ENCODE peak calls at places on chromosomes 11 and 22, in seven cellular contexts. O is mammary epithelial cell, T is neural progenitor cell, M is neuronal stem cell, F is fibroblast of lung, K is GM23338, A is SK-N-SH. N is an unnamed sample.

GRCh38 chr11:134243913-134244312 is 9.2 kb downstream of the THYN1 start:
- DNase-seq in O (no peak), T (no peak), M (no peak), F (no peak), K (no peak), A (no peak), N (no peak)

GRCh38 chr11:73334244-73335203 is 26.4 kb downstream of the ARHGEF17 start:
- DNase-seq in O (peak), T (peak), M (no peak), F (peak), K (no peak), A (peak), N (peak)

GRCh38 chr22:38411016-38411415 is 44.0 kb downstream of the KCNJ4 start:
- DNase-seq in O (no peak), T (no peak), M (no peak), F (no peak), K (no peak), A (no peak), N (no peak)

GRCh38 chr22:43897751-43898261 is 6.0 kb upstream of the PNPLA5 start:
- DNase-seq in O (peak), T (no peak), M (no peak), F (peak), K (no peak), A (no peak), N (no peak)

GRCh38 chr11:45145421-45146071 is 893 bp upstream of the PRDM11 start:
- DNase-seq in O (no peak), T (peak), M (peak), F (peak), K (peak), A (no peak), N (peak)

GRCh38 chr11:44698228-44698923 is 28.4 kb upstream of the TSPAN18 start:
- DNase-seq in O (no peak), T (no peak), M (no peak), F (no peak), K (no peak), A (no peak), N (no peak)

GRCh38 chr22:46239261-46240048 is 10.6 kb downstream of the CDPF1 start:
- DNase-seq in O (no peak), T (no peak), M (no peak), F (no peak), K (no peak), A (no peak), N (no peak)

GRCh38 chr11:80118071-80118470 is 677.2 kb upstream of the TENM4 start:
- DNase-seq in O (no peak), T (peak), M (no peak), F (no peak), K (no peak), A (no peak), N (no peak)

GRCh38 chr22:38069372-38070249 is 12.4 kb downstream of the PICK1 start:
- DNase-seq in O (no peak), T (peak), M (no peak), F (peak), K (peak), A (peak), N (no peak)

GRCh38 chr11:118343981-118344521 is at the start of gene CD3G:
- DNase-seq in O (no peak), T (no peak), M (no peak), F (no peak), K (no peak), A (no peak), N (no peak)

GRCh38 chr11:78063440-78064181 is at the start of gene THRSP:
- DNase-seq in O (no peak), T (no peak), M (no peak), F (no peak), K (no peak), A (no peak), N (no peak)

GRCh38 chr11:119356349-119357031 is 10.0 kb upstream of the MFRP start:
- DNase-seq in O (no peak), T (peak), M (peak), F (peak), K (peak), A (peak), N (peak)

GRCh38 chr11:123509737-123510578 is 79.9 kb downstream of the GRAMD1B start:
- DNase-seq in O (no peak), T (peak), M (peak), F (peak), K (peak), A (peak), N (peak)

GRCh38 chr11:82818399-82819043 is 81.7 kb downstream of the PRCP start:
- DNase-seq in O (no peak), T (no peak), M (no peak), F (no peak), K (peak), A (no peak), N (peak)

GRCh38 chr11:120391297-120391696 is 55.1 kb downstream of the ARHGEF12 start:
- DNase-seq in O (no peak), T (peak), M (peak), F (no peak), K (peak), A (no peak), N (peak)

GRCh38 chr22:41943661-41944209 is 3.2 kb downstream of the CENPM start:
- DNase-seq in O (no peak), T (no peak), M (no peak), F (peak), K (peak), A (no peak), N (no peak)

GRCh38 chr22:23772315-23773246 is at the start of gene MMP11:
- DNase-seq in O (no peak), T (peak), M (no peak), F (peak), K (peak), A (peak), N (peak)

GRCh38 chr22:23365524-23365923 is 185.2 kb downstream of the BCR start:
- DNase-seq in O (no peak), T (no peak), M (no peak), F (no peak), K (no peak), A (no peak), N (no peak)

GRCh38 chr11:111308140-111308539 is 9.8 kb downstream of the POU2AF3 start:
- DNase-seq in O (no peak), T (no peak), M (no peak), F (no peak), K (no peak), A (no peak), N (no peak)

GRCh38 chr11:11577246-11577855 is 44.5 kb downstream of the GALNT18 start:
- DNase-seq in O (no peak), T (no peak), M (no peak), F (peak), K (no peak), A (no peak), N (no peak)

GRCh38 chr22:28171135-28171534 is 252.1 kb upstream of the PITPNB start:
- DNase-seq in O (no peak), T (peak), M (no peak), F (peak), K (no peak), A (no peak), N (no peak)

GRCh38 chr11:100830295-100830694 is 143.2 kb downstream of the ARHGAP42 start:
- DNase-seq in O (no peak), T (peak), M (no peak), F (peak), K (no peak), A (no peak), N (no peak)

GRCh38 chr22:27399161-27399560 is 402.4 kb downstream of the MN1 start:
- DNase-seq in O (no peak), T (no peak), M (no peak), F (no peak), K (no peak), A (peak), N (no peak)

GRCh38 chr11:35584321-35584720 is 33.9 kb upstream of the FJX1 start:
- DNase-seq in O (peak), T (no peak), M (no peak), F (peak), K (no peak), A (no peak), N (no peak)

GRCh38 chr22:32697331-32697995 is 104.0 kb upstream of the TIMP3 start:
- DNase-seq in O (peak), T (no peak), M (no peak), F (no peak), K (no peak), A (no peak), N (no peak)

GRCh38 chr11:33970984-33971466 is 79.1 kb upstream of the LMO2 start:
- DNase-seq in O (peak), T (peak), M (peak), F (peak), K (peak), A (peak), N (peak)
- H3K4me2 ChIP-seq in O (no peak), T (no peak), M (no peak), F (no peak), K (no peak), A (no peak), N (no peak)

GRCh38 chr11:74818283-74818946 is 69.8 kb downstream of the RNF169 start:
- DNase-seq in O (no peak), T (no peak), M (no peak), F (no peak), K (no peak), A (no peak), N (peak)

GRCh38 chr11:74820763-74821162 is 72.1 kb downstream of the RNF169 start:
- DNase-seq in O (peak), T (no peak), M (no peak), F (peak), K (no peak), A (no peak), N (peak)

GRCh38 chr11:74824285-74824982 is 75.8 kb downstream of the RNF169 start:
- DNase-seq in O (no peak), T (no peak), M (no peak), F (no peak), K (no peak), A (no peak), N (no peak)

GRCh38 chr11:74819400-74819799 is 70.8 kb downstream of the RNF169 start:
- DNase-seq in O (no peak), T (no peak), M (no peak), F (peak), K (no peak), A (no peak), N (no peak)

GRCh38 chr11:74822187-74822586 is 73.5 kb downstream of the RNF169 start:
- DNase-seq in O (no peak), T (no peak), M (no peak), F (peak), K (no peak), A (no peak), N (no peak)
- H3K4me2 ChIP-seq in O (no peak), T (no peak), M (no peak), F (peak), K (no peak), A (no peak), N (no peak)

GRCh38 chr11:76803811-76804600 is 20.9 kb downstream of the TSKU start:
- DNase-seq in O (no peak), T (no peak), M (no peak), F (peak), K (no peak), A (no peak), N (no peak)
- H3K4me2 ChIP-seq in O (no peak), T (no peak), M (no peak), F (no peak), K (no peak), A (no peak), N (no peak)

DNA sequence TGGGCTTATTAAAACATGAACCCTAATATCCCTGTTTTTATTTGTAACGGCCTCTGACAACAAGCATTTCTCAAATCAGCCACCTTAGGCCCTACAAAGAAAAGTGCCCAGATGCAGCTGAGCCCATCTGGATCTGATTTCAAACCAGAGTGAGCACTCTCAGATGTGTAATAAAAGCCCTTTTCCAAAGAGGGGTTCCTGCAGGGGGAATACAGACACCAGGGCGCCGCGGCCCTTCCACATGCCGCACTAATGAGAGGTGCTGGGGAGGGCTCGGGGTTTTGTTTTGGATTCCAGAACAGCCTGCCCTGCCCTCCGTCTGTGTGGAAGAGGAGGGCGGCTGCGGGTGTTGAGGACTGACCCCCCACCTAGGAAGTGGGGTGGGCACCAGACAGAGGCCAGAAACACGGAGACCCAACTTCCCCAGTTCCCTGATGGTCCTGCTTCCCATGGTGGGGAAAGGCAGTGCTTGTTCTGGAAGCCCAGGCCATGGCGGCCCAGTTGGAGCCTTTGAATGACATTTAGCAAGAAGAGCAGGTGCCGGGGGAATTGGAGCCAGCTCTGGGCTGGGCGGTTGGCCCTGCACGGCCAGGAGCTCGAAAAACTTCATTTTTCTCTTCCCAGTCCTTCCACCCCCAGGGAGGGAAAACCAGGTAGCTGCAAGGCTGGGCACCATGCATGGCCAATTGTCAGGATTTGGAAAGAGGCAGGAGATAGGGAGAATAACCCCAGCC is 63.7 kb downstream of the MACROD1 start:
- DNase-seq in O (no peak), T (no peak), M (no peak), F (no peak), K (no peak), A (peak), N (no peak)
- H3K4me2 ChIP-seq in O (no peak), T (peak), M (no peak), F (no peak), K (no peak), A (no peak), N (no peak)

DNA sequence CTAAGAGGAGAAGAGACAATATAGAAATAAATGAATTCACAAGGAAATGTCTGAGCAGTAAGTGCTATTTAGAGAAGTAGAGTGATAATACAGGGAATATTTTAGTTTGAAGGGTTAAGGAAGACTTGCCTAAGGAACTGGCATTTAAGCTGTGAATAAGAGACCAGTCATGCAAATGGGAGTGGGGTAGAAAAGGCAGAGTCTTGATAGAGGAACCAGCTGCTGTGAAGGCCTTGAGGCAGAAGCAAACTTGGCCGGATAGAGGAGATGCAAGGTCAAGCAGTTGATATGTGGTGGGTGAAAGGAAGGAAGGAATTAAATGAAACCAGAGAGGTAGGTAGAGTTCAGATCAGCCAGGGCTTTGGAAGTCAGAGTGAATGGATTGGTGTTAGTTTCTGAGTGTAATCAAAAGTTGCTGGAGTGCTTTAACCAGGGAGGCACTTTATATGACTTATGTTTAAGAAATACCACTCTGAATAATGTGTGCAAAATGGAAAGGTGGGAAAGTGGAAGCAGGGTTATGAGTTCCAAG is 198.4 kb upstream of the SESN3 start:
- DNase-seq in O (no peak), T (no peak), M (no peak), F (no peak), K (no peak), A (no peak), N (no peak)
- H3K4me2 ChIP-seq in O (no peak), T (no peak), M (no peak), F (no peak), K (no peak), A (no peak), N (no peak)

DNA sequence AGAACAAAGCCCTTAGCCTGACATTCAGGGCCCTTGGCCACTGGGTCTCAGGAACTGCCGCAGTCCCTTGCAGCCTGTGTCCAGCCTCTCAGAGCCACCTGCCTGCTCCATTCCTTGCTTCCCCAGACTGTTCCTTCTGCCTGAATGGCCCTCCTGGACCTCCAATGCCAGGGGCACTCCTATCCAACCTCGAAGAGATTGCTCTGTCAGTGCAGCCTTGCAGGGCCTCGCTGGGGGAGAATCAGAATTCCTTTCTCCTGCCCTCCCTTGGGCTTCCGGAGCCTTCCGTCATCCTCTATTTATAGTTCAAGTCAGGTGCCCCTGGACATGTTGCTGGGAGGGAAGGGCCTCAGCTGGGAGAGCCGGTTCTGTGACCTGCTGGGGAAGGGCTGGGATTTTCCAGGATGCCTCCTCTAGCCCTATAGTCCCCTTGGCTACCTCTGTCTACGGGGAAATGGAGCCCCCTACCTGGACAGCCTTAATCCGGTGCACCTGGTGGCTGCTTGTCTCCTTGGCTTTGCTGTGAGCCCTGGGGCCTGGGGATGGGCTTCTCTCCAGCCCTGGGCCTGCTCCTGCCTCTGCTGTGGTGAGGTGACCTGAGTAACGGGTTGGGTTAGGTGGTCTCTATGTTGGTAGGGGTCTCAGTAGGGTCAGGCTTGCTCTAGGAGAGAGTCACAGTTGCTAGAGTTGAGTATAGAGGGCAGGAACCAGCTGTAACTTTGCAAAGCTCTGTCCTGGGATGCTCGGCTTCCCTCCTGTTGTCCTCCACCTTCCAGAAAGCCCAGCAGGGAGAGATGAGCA is 45.9 kb upstream of the SYT7 start:
- DNase-seq in O (peak), T (no peak), M (no peak), F (peak), K (peak), A (no peak), N (peak)
- H3K4me2 ChIP-seq in O (peak), T (no peak), M (no peak), F (no peak), K (peak), A (no peak), N (no peak)

DNA sequence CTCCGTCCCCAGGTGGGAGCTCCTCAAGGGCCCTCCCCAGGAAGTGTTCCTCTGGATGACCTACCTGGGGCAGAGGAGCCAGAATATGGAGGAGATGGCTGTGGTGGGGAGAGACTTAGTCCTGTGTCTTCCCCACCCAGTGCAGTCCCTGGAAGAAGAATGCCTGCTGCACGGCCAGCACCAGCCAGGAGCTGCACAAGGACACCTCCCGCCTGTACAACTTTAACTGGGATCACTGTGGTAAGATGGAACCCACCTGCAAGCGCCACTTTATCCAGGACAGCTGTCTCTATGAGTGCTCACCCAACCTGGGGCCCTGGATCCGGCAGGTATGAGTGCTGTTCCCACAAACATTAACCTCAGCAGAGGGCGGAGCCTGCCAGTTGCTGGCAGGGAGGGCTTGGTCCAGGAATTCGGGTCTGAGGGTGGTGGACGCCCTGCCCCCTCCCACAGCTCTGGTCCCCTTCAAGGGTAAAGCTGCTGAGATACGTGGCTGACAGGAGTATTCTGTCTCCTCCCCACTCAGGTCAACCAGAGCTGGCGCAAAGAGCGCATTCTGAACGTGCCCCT is 3.4 kb downstream of the FOLR3 start:
- DNase-seq in O (no peak), T (no peak), M (no peak), F (no peak), K (no peak), A (no peak), N (no peak)
- H3K4me2 ChIP-seq in O (no peak), T (no peak), M (no peak), F (no peak), K (no peak), A (no peak), N (no peak)

DNA sequence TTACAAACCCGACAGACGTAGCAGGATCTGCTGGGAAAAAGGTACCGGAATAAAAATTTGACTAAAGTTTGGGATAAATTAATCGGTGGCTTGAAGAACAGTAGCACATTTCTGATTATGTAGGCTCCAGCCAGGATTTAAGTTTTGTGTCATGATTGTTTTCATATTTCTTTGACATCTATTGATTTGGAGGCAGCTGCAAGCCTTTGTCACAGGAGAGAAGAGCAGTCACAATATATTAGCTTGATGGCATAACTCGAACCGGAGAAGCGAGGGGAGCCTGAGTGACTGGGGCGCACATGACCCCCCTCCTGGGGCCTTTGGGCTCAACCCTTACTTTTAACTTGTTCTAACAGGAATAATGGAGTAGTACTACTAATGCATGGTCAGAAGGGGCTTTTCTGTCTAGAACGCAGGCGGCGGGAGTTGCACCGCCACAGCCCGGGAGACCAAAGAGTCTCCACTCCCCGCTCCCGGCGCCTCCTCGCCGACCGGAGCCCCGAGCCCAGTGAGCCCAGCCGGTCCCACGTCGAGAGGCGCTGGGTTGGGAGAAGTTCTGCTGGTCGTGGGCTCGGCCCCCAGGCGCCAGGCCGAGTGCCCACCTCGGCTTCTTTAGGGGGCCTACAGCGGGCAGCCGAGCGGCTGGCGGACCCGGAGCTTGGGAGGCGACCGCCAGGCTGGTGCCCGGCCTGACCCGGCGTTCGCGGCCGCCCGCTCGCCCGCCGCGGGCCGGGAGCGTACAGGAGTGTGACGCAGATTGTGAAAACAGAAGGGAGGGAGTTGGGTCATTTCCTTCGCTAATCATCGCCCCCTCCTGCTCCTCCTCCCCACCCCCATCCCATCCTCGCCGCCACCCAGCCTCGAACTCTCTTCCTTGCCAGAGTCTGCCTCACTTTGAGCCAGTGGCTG is 15.7 kb upstream of the PAX6 start:
- DNase-seq in O (no peak), T (peak), M (peak), F (peak), K (peak), A (peak), N (peak)
- H3K4me2 ChIP-seq in O (no peak), T (peak), M (peak), F (peak), K (peak), A (peak), N (peak)

N was measured in mesendoderm.